ENCODE peak calls at places on chromosomes 13 and 19, in four cellular contexts. N is activated T-helper 1 cell treated with Interleukin-2 at 50 U/mL for 16 hours, T is KG1, V is Daoy. E is an unnamed sample.

GRCh38 chr13:107305178-107305577 is 737.2 kb upstream of the ARGLU1 start:
- DNase-seq in N (no peak), T (no peak), V (no peak), E (no peak)

GRCh38 chr13:30862707-30863106 is 43.4 kb upstream of the MEDAG start:
- DNase-seq in N (no peak), T (no peak), V (no peak), E (no peak)

GRCh38 chr19:2114821-2115220 is 18.1 kb downstream of the IZUMO4 start:
- DNase-seq in N (no peak), T (no peak), V (no peak), E (no peak)

GRCh38 chr13:43316997-43317396 is 293.6 kb downstream of the DNAJC15 start:
- DNase-seq in N (no peak), T (no peak), V (peak), E (peak)

GRCh38 chr13:89401209-89401810 is 1730.1 kb downstream of the SLITRK5 start:
- DNase-seq in N (no peak), T (no peak), V (no peak), E (no peak)

GRCh38 chr19:47778954-47779351 is 450 bp downstream of the SELENOW start:
- DNase-seq in N (no peak), T (no peak), V (no peak), E (peak)

GRCh38 chr13:24063281-24063851 is 97.2 kb upstream of the SPATA13 start:
- DNase-seq in N (no peak), T (no peak), V (peak), E (peak)

GRCh38 chr19:46150606-46151005 is 2.6 kb downstream of the IGFL2 start:
- DNase-seq in N (no peak), T (no peak), V (no peak), E (no peak)

GRCh38 chr19:45474941-45475516 is 7.2 kb downstream of the FOSB start:
- DNase-seq in N (no peak), T (no peak), V (no peak), E (no peak)

GRCh38 chr13:94128430-94128829 is 351.1 kb downstream of the DCT start:
- DNase-seq in N (no peak), T (no peak), V (no peak), E (peak)

GRCh38 chr19:52343548-52343947 is 7.5 kb downstream of the ZNF610 start:
- DNase-seq in N (peak), T (peak), V (peak), E (peak)

GRCh38 chr19:36488118-36488815 is 1.1 kb downstream of the ZNF566 start:
- DNase-seq in N (no peak), T (no peak), V (no peak), E (no peak)